ENCODE peak calls at places on chromosomes 16 and 17, in five cellular contexts. A is suprapubic skin, R is right lobe of liver, N is ovary, W is stomach. V is an unnamed sample. For H3K27me3 and H3K4me1, the result is how much of the 10 kb centered on the place peaks cover.

GRCh38 chr17:51275381-51275780 is 15.0 kb downstream of the UTP18 start:
- DNase-seq in N (no peak), W (no peak), R (no peak), A (no peak), V (no peak)

GRCh38 chr16:88566158-88566557 is 4.0 kb upstream of the ZC3H18 start:
- DNase-seq in N (no peak), A (no peak), R (no peak), W (no peak), V (no peak)

GRCh38 chr17:43935926-43936261 is 6.4 kb downstream of the PPY start:
- DNase-seq in A (no peak), W (no peak), R (no peak), N (no peak), V (no peak)

GRCh38 chr16:78639775-78640174 is 540.3 kb downstream of the WWOX start:
- DNase-seq in W (no peak), A (no peak), N (no peak), R (no peak), V (no peak)

GRCh38 chr17:76700627-76701470 is 9.9 kb downstream of the MXRA7 start:
- DNase-seq in A (peak), N (peak), W (no peak), R (no peak), V (no peak)

GRCh38 chr16:47643610-47644009 is 182.5 kb downstream of the PHKB start:
- DNase-seq in R (no peak), W (no peak), A (no peak), N (no peak), V (no peak)

GRCh38 chr16:49643429-49644142 is 212.3 kb downstream of the ZNF423 start:
- DNase-seq in W (no peak), R (no peak), N (no peak), A (peak), V (no peak)

GRCh38 chr17:1486802-1487695 is 5.4 kb downstream of the MYO1C start:
- DNase-seq in W (peak), N (peak), A (peak), R (no peak), V (peak)

GRCh38 chr17:4090898-4091297 is 51.9 kb downstream of the ZZEF1 start:
- DNase-seq in N (no peak), R (no peak), W (no peak), A (no peak), V (no peak)

GRCh38 chr16:23833960-23834685 is 1.7 kb upstream of the PRKCB start:
- DNase-seq in A (no peak), W (no peak), N (no peak), R (no peak), V (no peak)

GRCh38 chr16:8905795-8906591 is 23.8 kb downstream of the LITAFD start:
- DNase-seq in R (no peak), W (no peak), N (no peak), A (no peak), V (no peak)

GRCh38 chr16:11350531-11351335 is 5.5 kb downstream of the RMI2 start:
- DNase-seq in N (no peak), A (no peak), W (no peak), R (no peak), V (no peak)
- TF ChIP-seq POLR2A in N (no peak), A (no peak), W (no peak), R (no peak), V (no peak)

GRCh38 chr17:48499248-48499647 is 31.6 kb downstream of the HOXB1 start:
- DNase-seq in N (no peak), A (no peak), W (no peak), R (no peak), V (no peak)
- H3K27me3 ChIP-seq in N (under half), A (under half), W (under half), R (under half), V (under half)

GRCh38 chr16:2734844-2735243 is 14.8 kb upstream of the PRSS27 start:
- DNase-seq in A (no peak), R (no peak), N (no peak), W (no peak), V (no peak)
- H3K4me1 ChIP-seq in A (under half), R (under half), N (under half), W (under half), V (under half)

DNA sequence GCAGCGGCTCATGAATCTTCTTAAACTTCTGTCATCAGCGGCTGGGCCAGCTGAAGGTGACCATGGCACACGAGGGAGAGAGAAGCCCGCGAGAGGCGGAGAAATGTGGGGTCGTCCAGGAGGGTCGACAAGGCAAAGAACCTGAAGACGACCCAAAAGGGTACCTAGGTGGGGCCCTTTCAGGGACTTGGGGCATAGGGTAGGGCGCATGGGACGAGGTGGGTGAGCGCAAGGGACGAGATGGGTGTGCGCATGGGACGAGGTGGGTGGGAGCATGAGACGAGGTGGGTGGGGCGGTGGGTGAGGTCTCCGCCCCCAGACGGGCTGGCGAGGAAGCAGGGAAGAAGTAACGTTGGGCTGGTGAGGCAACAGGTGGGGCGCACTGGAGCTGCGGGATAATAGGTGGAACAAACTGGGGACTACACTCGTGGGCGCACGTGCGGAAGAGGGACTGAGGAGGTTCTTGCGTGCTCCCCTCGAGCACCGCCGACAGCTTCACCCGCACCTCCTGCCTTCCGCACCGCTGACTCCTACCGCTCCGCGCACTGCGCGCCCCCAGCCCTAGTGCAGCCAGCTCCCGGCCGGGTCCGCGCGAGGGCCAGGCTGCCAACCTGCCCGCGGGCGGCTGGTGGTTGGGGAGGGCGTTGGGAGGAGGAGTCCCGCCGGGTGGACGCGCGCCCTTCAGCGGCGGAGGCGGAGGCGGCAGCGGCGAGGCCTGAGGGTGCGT is 23.2 kb upstream of the CRYM start:
- DNase-seq in N (peak), R (peak), W (peak), A (peak), V (peak)
- TF ChIP-seq POLR2A in N (no peak), R (no peak), W (no peak), A (no peak), V (peak)

GRCh38 chr17:74116087-74116717 is 87.3 kb upstream of the RPL38 start:
- DNase-seq in N (no peak), A (no peak), R (no peak), W (no peak), V (no peak)
- H3K27me3 ChIP-seq in N (under half), A (half or more), R (under half), W (under half), V (under half)

GRCh38 chr17:7295230-7296180 is 1.1 kb upstream of the YBX2 start:
- DNase-seq in A (no peak), W (no peak), R (no peak), N (no peak), V (no peak)
- H3K4me1 ChIP-seq in A (half or more), W (under half), R (under half), N (under half), V (under half)

GRCh38 chr17:10516065-10516464 is 2.3 kb downstream of the MYH1 start:
- DNase-seq in N (no peak), R (no peak), A (no peak), W (no peak), V (no peak)

GRCh38 chr17:10513284-10514067 is 4.9 kb downstream of the MYH1 start:
- DNase-seq in N (no peak), A (no peak), W (no peak), R (no peak), V (no peak)

GRCh38 chr17:10518271-10519037 is at the start of gene MYH1:
- DNase-seq in N (no peak), R (no peak), A (no peak), W (no peak), V (no peak)

GRCh38 chr17:10512856-10513255 is 5.5 kb downstream of the MYH1 start:
- DNase-seq in A (no peak), N (no peak), R (no peak), W (no peak), V (no peak)

GRCh38 chr17:10516638-10517037 is 1.7 kb downstream of the MYH1 start:
- DNase-seq in R (no peak), A (no peak), N (no peak), W (no peak), V (no peak)
- TF ChIP-seq POLR2A in R (no peak), A (no peak), N (no peak), W (no peak), V (no peak)

GRCh38 chr16:2981899-2982250 is 1.6 kb upstream of the PKMYT1 start:
- DNase-seq in W (no peak), R (no peak), A (no peak), N (no peak), V (no peak)
- H3K27me3 ChIP-seq in W (under half), R (under half), A (under half), N (under half), V (under half)

V was measured in Peyer's patch.